ENCODE peak calls at places on chromosome 22, in five cellular contexts. N is stimulated activated CD4-positive, alpha-beta T cell treated with anti-CD3 and anti-CD28 coated beads, Interleukin-1b, Interleukin-23, amount 100 ng/mL, for 4 hours; U is nucleus accumbens; T is NCI-H1694 treated with DMSO at 0.1 percent for 48 hours; H is anterior cingulate cortex. Z is an unnamed sample.

GRCh38 chr22:48245119-48245485 is 1482.7 kb downstream of the TBC1D22A start:
- DNase-seq in H (no peak), N (no peak), U (no peak), T (no peak), Z (no peak)

GRCh38 chr22:27850000-27850465 is 48.5 kb upstream of the MN1 start:
- DNase-seq in T (no peak), U (no peak), N (no peak), H (no peak), Z (no peak)

GRCh38 chr22:46917702-46918101 is 155.3 kb downstream of the TBC1D22A start:
- DNase-seq in T (no peak), N (no peak), H (no peak), U (no peak), Z (no peak)

GRCh38 chr22:48353116-48353947 is 1474.3 kb downstream of the BRD1 start:
- DNase-seq in T (no peak), N (no peak), H (no peak), U (no peak), Z (no peak)

GRCh38 chr22:24501366-24502005 is 6.4 kb downstream of the UPB1 start:
- DNase-seq in N (no peak), U (no peak), H (no peak), T (no peak), Z (no peak)

GRCh38 chr22:45830531-45831245 is 146.3 kb downstream of the WNT7B start:
- DNase-seq in N (no peak), U (no peak), H (no peak), T (no peak), Z (no peak)

GRCh38 chr22:20752873-20753272 is 21.0 kb upstream of the SERPIND1 start:
- DNase-seq in H (no peak), U (no peak), T (no peak), N (no peak), Z (no peak)

GRCh38 chr22:39518996-39519680 is 1.2 kb upstream of the ATF4 start:
- DNase-seq in T (peak), H (no peak), N (no peak), U (no peak), Z (no peak)

GRCh38 chr22:46809153-46809885 is 46.9 kb downstream of the TBC1D22A start:
- DNase-seq in N (no peak), U (no peak), H (no peak), T (no peak), Z (no peak)

GRCh38 chr22:42905702-42906183 is 48.7 kb upstream of the ARFGAP3 start:
- DNase-seq in N (no peak), U (no peak), T (no peak), H (no peak), Z (no peak)

GRCh38 chr22:42930810-42931420 is 73.8 kb upstream of the ARFGAP3 start:
- DNase-seq in U (no peak), N (no peak), H (no peak), T (no peak), Z (no peak)

Z was measured in putamen.